ENCODE peak calls at places on chromosomes 2 and 18, in five cellular contexts. U, N, V, S and Q are unnamed samples.

GRCh38 chr2:240462073-240462703 is 26.7 kb downstream of the GPC1 start:
- DNase-seq in U (no peak), N (peak), V (no peak), S (no peak), Q (peak)

GRCh38 chr18:476368-476767 is 24.1 kb downstream of the COLEC12 start:
- DNase-seq in U (no peak), V (no peak), S (no peak), N (no peak), Q (no peak)

GRCh38 chr2:227774011-227774624 is 28.4 kb downstream of the SCYGR8 start:
- DNase-seq in N (no peak), S (no peak), V (no peak), U (no peak), Q (no peak)

GRCh38 chr2:185279999-185280398 is 458.6 kb upstream of the FSIP2 start:
- DNase-seq in N (no peak), V (no peak), S (no peak), U (no peak), Q (no peak)

GRCh38 chr2:227462463-227462951 is 9.4 kb upstream of the AGFG1 start:
- DNase-seq in N (no peak), S (no peak), U (peak), V (no peak), Q (no peak)

GRCh38 chr18:45449761-45450227 is 165.5 kb upstream of the SLC14A2 start:
- DNase-seq in V (peak), N (peak), U (no peak), S (no peak), Q (no peak)

GRCh38 chr2:193409951-193410350 is 1215.2 kb upstream of the TMEFF2 start:
- DNase-seq in N (no peak), S (no peak), V (no peak), U (no peak), Q (no peak)

GRCh38 chr2:96962567-96963203 is 23.7 kb downstream of the FAM178B start:
- DNase-seq in S (peak), V (no peak), N (peak), U (no peak), Q (no peak)

GRCh38 chr2:161416633-161417427 is 733 bp downstream of the TBR1 start:
- DNase-seq in N (peak), V (peak), U (no peak), S (no peak), Q (no peak)

GRCh38 chr2:240637901-240638175 is 12.6 kb downstream of the GPR35 start:
- DNase-seq in S (no peak), V (no peak), N (no peak), U (no peak), Q (no peak)

GRCh38 chr2:236753611-236754010 is 184.0 kb downstream of the ACKR3 start:
- DNase-seq in V (peak), U (no peak), N (no peak), S (no peak), Q (no peak)

GRCh38 chr2:45272549-45273245 is 263.4 kb upstream of the SIX2 start:
- DNase-seq in V (no peak), U (no peak), N (no peak), S (no peak), Q (no peak)

GRCh38 chr18:58934933-58935577 is 70.4 kb downstream of the ZNF532 start:
- DNase-seq in U (no peak), S (no peak), V (no peak), N (no peak), Q (no peak)

GRCh38 chr2:156625360-156625995 is 189.3 kb downstream of the GPD2 start:
- DNase-seq in N (no peak), U (no peak), V (no peak), S (no peak), Q (no peak)